ENCODE peak calls at places on chromosomes 16 and 17, in seven cellular contexts. One of them, this sample, is unnamed.
A peak's percentile ranks its signal among the peaks of the same experiment; 100 is the strongest.

GRCh38 chr17:2056221-2057129 is 1.6 kb downstream of the HIC1 start:
- DNase-seq in psoas muscle: peak; percentile 36
- DNase-seq in ovary: peak; percentile 44
- DNase-seq in esophagus squamous epithelium: no peak
- DNase-seq in uterus: peak; percentile 50
- DNase-seq in adrenal gland: no peak
- DNase-seq in endothelial cell of umbilical vein: peak; percentile 37
- DNase-seq in this sample: no peak

GRCh38 chr17:11324846-11325420 is 83.9 kb downstream of the SHISA6 start:
- DNase-seq in psoas muscle: no peak
- DNase-seq in ovary: no peak
- DNase-seq in esophagus squamous epithelium: no peak
- DNase-seq in uterus: no peak
- DNase-seq in adrenal gland: no peak
- DNase-seq in endothelial cell of umbilical vein: no peak
- DNase-seq in this sample: no peak

GRCh38 chr16:71501562-71501961 is 12.4 kb upstream of the ZNF19 start:
- DNase-seq in psoas muscle: no peak
- DNase-seq in ovary: no peak
- DNase-seq in esophagus squamous epithelium: no peak
- DNase-seq in uterus: no peak
- DNase-seq in adrenal gland: no peak
- DNase-seq in endothelial cell of umbilical vein: no peak
- DNase-seq in this sample: no peak

GRCh38 chr17:32912218-32912897 is 15.6 kb upstream of the TMEM98 start:
- DNase-seq in psoas muscle: peak; percentile 48
- DNase-seq in ovary: peak; percentile 63
- DNase-seq in esophagus squamous epithelium: no peak
- DNase-seq in uterus: peak; percentile 67
- DNase-seq in adrenal gland: peak; percentile 87
- DNase-seq in endothelial cell of umbilical vein: peak; percentile 79
- DNase-seq in this sample: no peak

GRCh38 chr16:87435399-87436224 is 43.5 kb downstream of the MAP1LC3B start:
- DNase-seq in psoas muscle: no peak
- DNase-seq in ovary: no peak
- DNase-seq in esophagus squamous epithelium: no peak
- DNase-seq in uterus: peak; percentile 29
- DNase-seq in adrenal gland: no peak
- DNase-seq in endothelial cell of umbilical vein: peak; percentile 95
- DNase-seq in this sample: no peak

GRCh38 chr17:20121359-20122235 is 112.4 kb downstream of the SPECC1 start:
- DNase-seq in psoas muscle: peak; percentile 47
- DNase-seq in ovary: peak; percentile 59
- DNase-seq in esophagus squamous epithelium: no peak
- DNase-seq in uterus: peak; percentile 60
- DNase-seq in adrenal gland: peak; percentile 67
- DNase-seq in endothelial cell of umbilical vein: peak; percentile 52
- DNase-seq in this sample: no peak

GRCh38 chr16:84952335-84953050 is 58.8 kb downstream of the ZDHHC7 start:
- DNase-seq in psoas muscle: peak; percentile 66
- DNase-seq in ovary: peak; percentile 81
- DNase-seq in esophagus squamous epithelium: no peak
- DNase-seq in uterus: peak; percentile 89
- DNase-seq in adrenal gland: peak; percentile 84
- DNase-seq in endothelial cell of umbilical vein: peak; percentile 87
- DNase-seq in this sample: no peak

GRCh38 chr17:64741038-64741641 is 79.0 kb upstream of the SMURF2 start:
- DNase-seq in psoas muscle: no peak
- DNase-seq in ovary: no peak
- DNase-seq in esophagus squamous epithelium: no peak
- DNase-seq in uterus: no peak
- DNase-seq in adrenal gland: no peak
- DNase-seq in endothelial cell of umbilical vein: peak; percentile 90
- DNase-seq in this sample: no peak

GRCh38 chr17:56629450-56630187 is 36.1 kb downstream of the NOG start:
- DNase-seq in psoas muscle: no peak
- DNase-seq in ovary: no peak
- DNase-seq in esophagus squamous epithelium: no peak
- DNase-seq in uterus: no peak
- DNase-seq in adrenal gland: no peak
- DNase-seq in endothelial cell of umbilical vein: no peak
- DNase-seq in this sample: no peak

GRCh38 chr17:35752471-35752870 is 568 bp downstream of the GAS2L2 start:
- DNase-seq in psoas muscle: no peak
- DNase-seq in ovary: no peak
- DNase-seq in esophagus squamous epithelium: no peak
- DNase-seq in uterus: no peak
- DNase-seq in adrenal gland: no peak
- DNase-seq in endothelial cell of umbilical vein: no peak
- DNase-seq in this sample: no peak

GRCh38 chr17:7354262-7354781 is 634 bp upstream of the TMEM95 start:
- DNase-seq in psoas muscle: no peak
- DNase-seq in ovary: no peak
- DNase-seq in esophagus squamous epithelium: no peak
- DNase-seq in uterus: no peak
- DNase-seq in adrenal gland: no peak
- DNase-seq in endothelial cell of umbilical vein: no peak
- DNase-seq in this sample: no peak

GRCh38 chr17:16491703-16492612 is at the start of gene LRRC75A:
- DNase-seq in psoas muscle: peak; percentile 62
- DNase-seq in ovary: peak; percentile 50
- DNase-seq in esophagus squamous epithelium: no peak
- DNase-seq in uterus: peak; percentile 42
- DNase-seq in adrenal gland: no peak
- DNase-seq in endothelial cell of umbilical vein: peak; percentile 33
- DNase-seq in this sample: no peak

GRCh38 chr17:36463916-36464764 is 22.3 kb upstream of the ZNHIT3 start:
- DNase-seq in psoas muscle: peak; percentile 53
- DNase-seq in ovary: no peak
- DNase-seq in esophagus squamous epithelium: no peak
- DNase-seq in uterus: no peak
- DNase-seq in adrenal gland: peak; percentile 86
- DNase-seq in endothelial cell of umbilical vein: peak; percentile 45
- DNase-seq in this sample: no peak

GRCh38 chr16:2467301-2468141 is 3.6 kb upstream of the NTN3 start:
- DNase-seq in psoas muscle: peak; percentile 86
- DNase-seq in ovary: peak; percentile 68
- DNase-seq in esophagus squamous epithelium: no peak
- DNase-seq in uterus: peak; percentile 78
- DNase-seq in adrenal gland: peak; percentile 80
- DNase-seq in endothelial cell of umbilical vein: peak; percentile 42
- DNase-seq in this sample: no peak

GRCh38 chr16:58503166-58503862 is 3.4 kb downstream of the NDRG4 start:
- DNase-seq in psoas muscle: no peak
- DNase-seq in ovary: no peak
- DNase-seq in esophagus squamous epithelium: no peak
- DNase-seq in uterus: no peak
- DNase-seq in adrenal gland: peak; percentile 11
- DNase-seq in endothelial cell of umbilical vein: no peak
- DNase-seq in this sample: no peak

GRCh38 chr17:19805006-19805405 is 56.9 kb upstream of the ALDH3A1 start:
- DNase-seq in psoas muscle: no peak
- DNase-seq in ovary: no peak
- DNase-seq in esophagus squamous epithelium: no peak
- DNase-seq in uterus: no peak
- DNase-seq in adrenal gland: no peak
- DNase-seq in endothelial cell of umbilical vein: peak; percentile 36
- DNase-seq in this sample: no peak

GRCh38 chr17:68821860-68822693 is 133.1 kb downstream of the ABCA8 start:
- DNase-seq in psoas muscle: no peak
- DNase-seq in ovary: no peak
- DNase-seq in esophagus squamous epithelium: no peak
- DNase-seq in uterus: no peak
- DNase-seq in adrenal gland: peak; percentile 76
- DNase-seq in endothelial cell of umbilical vein: peak; percentile 91
- DNase-seq in this sample: no peak

GRCh38 chr17:562174-562573 is 152.5 kb downstream of the VPS53 start:
- DNase-seq in psoas muscle: no peak
- DNase-seq in ovary: no peak
- DNase-seq in esophagus squamous epithelium: no peak
- DNase-seq in uterus: no peak
- DNase-seq in adrenal gland: no peak
- DNase-seq in endothelial cell of umbilical vein: peak; percentile 83
- DNase-seq in this sample: no peak

GRCh38 chr17:557371-557770 is 157.3 kb downstream of the VPS53 start:
- DNase-seq in psoas muscle: no peak
- DNase-seq in ovary: no peak
- DNase-seq in esophagus squamous epithelium: no peak
- DNase-seq in uterus: no peak
- DNase-seq in adrenal gland: no peak
- DNase-seq in endothelial cell of umbilical vein: peak; percentile 42
- DNase-seq in this sample: no peak

GRCh38 chr17:560379-560935 is 154.2 kb downstream of the VPS53 start:
- DNase-seq in psoas muscle: no peak
- DNase-seq in ovary: no peak
- DNase-seq in esophagus squamous epithelium: no peak
- DNase-seq in uterus: no peak
- DNase-seq in adrenal gland: no peak
- DNase-seq in endothelial cell of umbilical vein: peak; percentile 84
- DNase-seq in this sample: no peak

GRCh38 chr17:561118-561517 is 153.5 kb downstream of the VPS53 start:
- DNase-seq in psoas muscle: no peak
- DNase-seq in ovary: no peak
- DNase-seq in esophagus squamous epithelium: no peak
- DNase-seq in uterus: no peak
- DNase-seq in adrenal gland: no peak
- DNase-seq in endothelial cell of umbilical vein: peak; percentile 50
- DNase-seq in this sample: no peak

GRCh38 chr17:559699-560378 is 154.8 kb downstream of the VPS53 start:
- DNase-seq in psoas muscle: peak; percentile 52
- DNase-seq in ovary: no peak
- DNase-seq in esophagus squamous epithelium: no peak
- DNase-seq in uterus: peak; percentile 23
- DNase-seq in adrenal gland: peak; percentile 67
- DNase-seq in endothelial cell of umbilical vein: peak; percentile 73
- DNase-seq in this sample: no peak
- H3K4me3 ChIP-seq in psoas muscle: no peak overlapping the region
- H3K4me3 ChIP-seq in ovary: no peak overlapping the region
- H3K4me3 ChIP-seq in esophagus squamous epithelium: no peak overlapping the region
- H3K4me3 ChIP-seq in uterus: no peak overlapping the region
- H3K4me3 ChIP-seq in adrenal gland: no peak overlapping the region
- H3K4me3 ChIP-seq in endothelial cell of umbilical vein: no peak overlapping the region
- H3K4me3 ChIP-seq in this sample: no peak overlapping the region

GRCh38 chr17:17836818-17837379 is at the start of gene SREBF1:
- DNase-seq in psoas muscle: peak; percentile 65
- DNase-seq in ovary: peak; percentile 63
- DNase-seq in esophagus squamous epithelium: no peak
- DNase-seq in uterus: no peak
- DNase-seq in adrenal gland: peak; percentile 57
- DNase-seq in endothelial cell of umbilical vein: peak; percentile 63
- DNase-seq in this sample: no peak

GRCh38 chr17:17835415-17836249 is 1.2 kb downstream of the SREBF1 start:
- DNase-seq in psoas muscle: no peak
- DNase-seq in ovary: no peak
- DNase-seq in esophagus squamous epithelium: no peak
- DNase-seq in uterus: peak; percentile 52
- DNase-seq in adrenal gland: no peak
- DNase-seq in endothelial cell of umbilical vein: no peak
- DNase-seq in this sample: no peak

GRCh38 chr17:17836250-17836817 is 452 bp downstream of the SREBF1 start:
- DNase-seq in psoas muscle: peak; percentile 97
- DNase-seq in ovary: peak; percentile 97
- DNase-seq in esophagus squamous epithelium: peak; percentile 62
- DNase-seq in uterus: peak; percentile 97
- DNase-seq in adrenal gland: peak; percentile 99
- DNase-seq in endothelial cell of umbilical vein: peak; percentile 96
- DNase-seq in this sample: peak; percentile 98

GRCh38 chr17:17837966-17838962 is 1.5 kb upstream of the SREBF1 start:
- DNase-seq in psoas muscle: peak; percentile 59
- DNase-seq in ovary: peak; percentile 60
- DNase-seq in esophagus squamous epithelium: no peak
- DNase-seq in uterus: peak; percentile 63
- DNase-seq in adrenal gland: peak; percentile 74
- DNase-seq in endothelial cell of umbilical vein: peak; percentile 59
- DNase-seq in this sample: no peak

GRCh38 chr17:17837380-17837821 is 615 bp upstream of the SREBF1 start:
- DNase-seq in psoas muscle: peak; percentile 58
- DNase-seq in ovary: no peak
- DNase-seq in esophagus squamous epithelium: no peak
- DNase-seq in uterus: peak; percentile 72
- DNase-seq in adrenal gland: peak; percentile 66
- DNase-seq in endothelial cell of umbilical vein: peak; percentile 69
- DNase-seq in this sample: no peak
- H3K4me3 ChIP-seq in psoas muscle: peak overlapping the region; percentile 88
- H3K4me3 ChIP-seq in ovary: peak overlapping the region; percentile 76
- H3K4me3 ChIP-seq in esophagus squamous epithelium: peak overlapping the region; percentile 95
- H3K4me3 ChIP-seq in uterus: peak overlapping the region; percentile 63
- H3K4me3 ChIP-seq in adrenal gland: no peak overlapping the region
- H3K4me3 ChIP-seq in endothelial cell of umbilical vein: no peak overlapping the region
- H3K4me3 ChIP-seq in this sample: peak overlapping the region; percentile 99

DNA sequence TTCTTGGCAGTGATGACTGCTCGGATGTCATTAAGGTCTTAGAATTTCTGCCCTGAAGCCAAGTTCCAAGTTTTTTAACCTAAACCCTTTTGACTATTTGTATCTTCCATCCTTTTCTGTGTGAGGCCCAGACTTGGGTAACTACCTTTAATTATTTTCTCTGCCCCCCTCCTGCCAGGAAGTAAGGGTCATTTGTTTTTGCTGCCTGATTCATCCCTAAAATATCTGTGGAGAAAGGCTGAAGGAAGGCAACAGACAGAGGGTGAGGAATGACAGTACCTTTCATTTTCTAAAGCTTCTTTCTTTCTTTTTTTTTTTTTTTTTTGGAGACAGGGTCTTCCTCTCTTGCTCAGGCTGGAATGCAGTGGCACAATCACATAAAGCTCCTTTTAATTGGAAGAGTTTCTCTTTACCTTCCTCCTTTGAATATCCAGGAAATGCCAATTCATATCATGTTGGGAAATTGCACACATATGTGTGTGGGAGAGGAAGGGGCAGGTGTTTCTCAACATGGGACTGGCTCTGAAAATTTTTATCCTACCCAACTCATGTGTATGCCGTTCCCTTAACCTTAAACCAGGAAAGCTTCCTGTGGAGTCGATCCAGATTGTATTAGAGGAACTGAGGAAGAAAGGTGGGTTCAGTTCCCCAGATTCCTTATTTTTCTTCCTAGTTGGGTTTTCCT is 959 bp downstream of the VPS25 start:
- DNase-seq in psoas muscle: no peak
- DNase-seq in ovary: no peak
- DNase-seq in esophagus squamous epithelium: no peak
- DNase-seq in uterus: no peak
- DNase-seq in adrenal gland: no peak
- DNase-seq in endothelial cell of umbilical vein: no peak
- DNase-seq in this sample: no peak
- H3K4me3 ChIP-seq in psoas muscle: peak overlapping the region; percentile 72
- H3K4me3 ChIP-seq in ovary: peak overlapping the region; percentile 80
- H3K4me3 ChIP-seq in esophagus squamous epithelium: peak overlapping the region; percentile 89
- H3K4me3 ChIP-seq in uterus: peak overlapping the region; percentile 74
- H3K4me3 ChIP-seq in adrenal gland: no peak overlapping the region
- H3K4me3 ChIP-seq in endothelial cell of umbilical vein: peak overlapping the region; percentile 15
- H3K4me3 ChIP-seq in this sample: peak overlapping the region; percentile 87

GRCh38 chr16:88467433-88468051 is 14.5 kb downstream of the ZFPM1 start:
- DNase-seq in psoas muscle: no peak
- DNase-seq in ovary: no peak
- DNase-seq in esophagus squamous epithelium: no peak
- DNase-seq in uterus: no peak
- DNase-seq in adrenal gland: no peak
- DNase-seq in endothelial cell of umbilical vein: no peak
- DNase-seq in this sample: no peak
- H3K4me3 ChIP-seq in psoas muscle: no peak overlapping the region
- H3K4me3 ChIP-seq in ovary: no peak overlapping the region
- H3K4me3 ChIP-seq in esophagus squamous epithelium: no peak overlapping the region
- H3K4me3 ChIP-seq in uterus: no peak overlapping the region
- H3K4me3 ChIP-seq in adrenal gland: no peak overlapping the region
- H3K4me3 ChIP-seq in endothelial cell of umbilical vein: no peak overlapping the region
- H3K4me3 ChIP-seq in this sample: no peak overlapping the region